ENCODE peak calls at places on chromosomes 4 and X, in five cellular contexts. J is RWPE1, F is AG10803, U is HFFc6, Z is pancreas. D is an unnamed sample.

GRCh38 chr4:118729287-118730286 is 44.4 kb downstream of the METTL14 start:
- DNase-seq in J (no peak), Z (no peak), U (peak), F (peak), D (no peak)

GRCh38 chrX:1582686-1583437 is 8.5 kb upstream of the AKAP17A start:
- DNase-seq in J (peak), Z (no peak), U (peak), F (peak), D (no peak)

GRCh38 chr4:26061248-26061986 is 147.4 kb downstream of the SMIM20 start:
- DNase-seq in J (peak), Z (no peak), U (peak), F (no peak), D (peak)

GRCh38 chrX:118286066-118286758 is 59.7 kb upstream of the WDR44 start:
- DNase-seq in J (no peak), U (no peak), F (no peak), Z (no peak), D (no peak)

GRCh38 chrX:40434947-40435346 is 145.8 kb upstream of the ATP6AP2 start:
- DNase-seq in F (peak), U (no peak), Z (no peak), J (no peak), D (no peak)

GRCh38 chr4:31045724-31046318 is 325.7 kb downstream of the PCDH7 start:
- DNase-seq in F (no peak), U (no peak), Z (no peak), J (peak), D (peak)

GRCh38 chr4:97587912-97588311 is 555.4 kb downstream of the STPG2 start:
- DNase-seq in Z (no peak), J (peak), F (no peak), U (no peak), D (no peak)

GRCh38 chr4:165198329-165198728 is 9.0 kb upstream of the KLHL2 start:
- DNase-seq in F (peak), J (no peak), U (no peak), Z (no peak), D (no peak)

GRCh38 chrX:148929686-148930085 is 429.3 kb downstream of the AFF2 start:
- DNase-seq in J (no peak), F (peak), U (no peak), Z (no peak), D (no peak)

GRCh38 chr4:54281060-54281781 is 52.1 kb downstream of the PDGFRA start:
- DNase-seq in J (peak), U (peak), Z (peak), F (peak), D (no peak)

GRCh38 chrX:9845574-9845948 is 59.3 kb downstream of the SHROOM2 start:
- DNase-seq in U (no peak), J (no peak), Z (no peak), F (peak), D (no peak)

GRCh38 chrX:17474892-17475291 is 99.9 kb downstream of the NHS start:
- DNase-seq in J (peak), U (peak), F (peak), Z (no peak), D (no peak)

GRCh38 chr4:98619197-98619596 is 39.2 kb downstream of the TSPAN5 start:
- DNase-seq in F (no peak), Z (no peak), U (no peak), J (no peak), D (no peak)

GRCh38 chr4:108693819-108694218 is 43.4 kb downstream of the OSTC start:
- DNase-seq in F (peak), J (no peak), U (no peak), Z (no peak), D (no peak)

GRCh38 chr4:88054229-88054628 is 46.8 kb downstream of the PKD2 start:
- DNase-seq in U (no peak), Z (no peak), J (no peak), F (peak), D (no peak)

GRCh38 chr4:1413221-1413663 is 7.0 kb upstream of the NKX1-1 start:
- DNase-seq in F (no peak), J (no peak), U (no peak), Z (no peak), D (no peak)

GRCh38 chr4:159235779-159236368 is 133.0 kb downstream of the RAPGEF2 start:
- DNase-seq in F (peak), J (no peak), Z (no peak), U (no peak), D (no peak)

GRCh38 chr4:184825394-184826314 is at the start of gene ACSL1:
- DNase-seq in J (peak), Z (peak), F (peak), U (peak), D (peak)

GRCh38 chrX:24376403-24376802 is 16.0 kb downstream of the SUPT20HL1 start:
- DNase-seq in F (no peak), U (no peak), J (no peak), Z (no peak), D (no peak)

GRCh38 chr4:2082118-2082517 is 23.0 kb downstream of the NAT8L start:
- DNase-seq in J (no peak), F (no peak), Z (no peak), U (no peak), D (peak)

GRCh38 chr4:68375667-68376559 is 26.0 kb upstream of the YTHDC1 start:
- DNase-seq in F (peak), Z (peak), J (peak), U (peak), D (peak)

GRCh38 chr4:6548201-6548881 is 26.6 kb upstream of the MAN2B2 start:
- DNase-seq in J (peak), Z (no peak), U (peak), F (peak), D (peak)
- TF ChIP-seq CTCF in J (peak), Z (no peak), U (peak), F (peak), D (peak)

GRCh38 chr4:113243312-113243711 is 193.9 kb downstream of the ANK2 start:
- DNase-seq in Z (no peak), J (no peak), U (no peak), F (no peak), D (no peak)

GRCh38 chr4:113248320-113248719 is 198.9 kb downstream of the ANK2 start:
- DNase-seq in F (no peak), J (no peak), Z (no peak), U (no peak), D (peak)
- TF ChIP-seq CTCF in F (no peak), J (no peak), Z (no peak), U (peak), D (peak)

DNA sequence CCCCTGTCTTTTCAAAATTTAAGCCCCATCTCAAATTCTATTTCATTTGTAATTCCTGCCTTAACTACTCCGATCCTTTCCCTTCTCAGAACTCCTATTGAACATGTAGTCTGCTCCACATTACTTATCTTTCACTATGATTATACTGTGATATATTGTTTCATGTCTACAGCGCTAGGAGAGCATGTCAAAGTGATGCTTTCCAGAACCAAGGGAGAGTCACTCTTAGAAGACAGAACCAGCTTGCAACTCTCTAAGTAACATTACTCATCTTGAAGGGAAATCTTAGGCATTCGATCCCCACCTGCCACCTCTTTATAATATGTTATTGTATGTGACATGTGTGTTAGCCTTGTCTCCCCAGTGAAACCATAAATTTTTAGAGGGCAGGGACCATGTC is 10.5 kb downstream of the EXOC1L start:
- DNase-seq in Z (no peak), J (no peak), U (no peak), F (no peak), D (no peak)
- TF ChIP-seq CTCF in Z (no peak), J (no peak), U (no peak), F (no peak), D (no peak)

GRCh38 chrX:80648023-80648422 is 161.7 kb downstream of the BRWD3 start:
- DNase-seq in Z (no peak), J (peak), U (no peak), F (peak), D (no peak)
- TF ChIP-seq CTCF in Z (no peak), J (peak), U (peak), F (peak), D (no peak)

GRCh38 chrX:122868626-122869025 is 315.5 kb upstream of the GRIA3 start:
- DNase-seq in U (no peak), Z (no peak), J (no peak), F (peak), D (no peak)
- TF ChIP-seq CTCF in U (no peak), Z (no peak), J (no peak), F (no peak), D (no peak)

DNA sequence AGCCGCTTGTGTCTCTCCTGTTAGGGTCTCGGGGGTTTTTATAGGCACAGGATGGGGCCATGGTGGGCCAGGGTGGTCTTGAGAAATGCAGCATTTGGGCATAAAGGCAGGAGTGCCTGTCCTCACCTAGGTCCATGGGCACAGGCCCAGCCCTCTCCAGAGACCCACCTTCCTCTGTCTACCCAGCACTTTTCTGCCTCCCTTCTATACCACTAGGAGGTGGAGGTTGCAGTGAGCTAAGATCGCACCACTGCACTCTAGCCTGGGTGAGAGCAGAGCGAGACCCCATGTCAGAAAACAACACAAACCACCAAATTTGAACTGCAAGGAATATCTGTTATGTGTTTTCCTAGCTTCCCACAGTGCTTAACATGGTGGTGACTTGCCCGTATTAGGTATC is 38.0 kb downstream of the MOB1B start:
- DNase-seq in U (no peak), F (no peak), J (no peak), Z (no peak), D (no peak)
- TF ChIP-seq CTCF in U (peak), F (no peak), J (no peak), Z (no peak), D (no peak)

DNA sequence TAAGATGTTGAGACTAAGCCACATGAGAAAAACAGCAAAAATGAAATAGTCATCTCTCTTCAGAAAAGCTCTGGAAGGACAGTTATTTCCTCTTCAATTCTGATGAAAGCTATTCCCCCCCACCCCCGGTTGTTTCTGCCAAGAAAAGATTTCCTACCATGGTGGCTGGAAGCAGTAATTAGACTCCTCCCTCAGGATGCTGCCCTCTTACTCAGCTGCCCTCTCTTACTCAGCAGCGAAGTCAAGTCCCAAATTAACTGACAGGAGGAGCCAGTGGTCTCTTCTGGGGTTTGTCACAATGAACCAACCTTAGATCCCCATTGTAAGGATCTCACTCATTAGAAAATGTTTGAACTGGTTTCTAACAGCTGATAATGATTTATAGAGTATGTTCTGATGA is 38.0 kb downstream of the GPM6B start:
- DNase-seq in F (peak), J (peak), Z (no peak), U (peak), D (peak)
- TF ChIP-seq CTCF in F (no peak), J (no peak), Z (no peak), U (no peak), D (no peak)

D was measured in endothelial cell.